ENCODE peak calls at places on chromosome 20, in five cellular contexts. Z is CD8-positive, alpha-beta T cell; T is pancreas; M is effector memory CD4-positive, alpha-beta T cell; S is vagina. L is an unnamed sample.

GRCh38 chr20:44780226-44780625 is 30.1 kb downstream of the RIMS4 start:
- DNase-seq in Z (peak; percentile 52), M (no peak), T (no peak), S (no peak), L (peak; percentile 81)

GRCh38 chr20:56657879-56658278 is 28.8 kb downstream of the TFAP2C start:
- DNase-seq in S (no peak), T (no peak), Z (no peak), M (no peak), L (no peak)

GRCh38 chr20:10216146-10216741 is 2.4 kb upstream of the SNAP25 start:
- DNase-seq in M (no peak), S (no peak), T (no peak), Z (no peak), L (no peak)

GRCh38 chr20:49620364-49621240 is 52.7 kb upstream of the PTGIS start:
- DNase-seq in Z (no peak), T (no peak), M (no peak), S (no peak), L (no peak)

GRCh38 chr20:21826946-21827345 is 121.5 kb downstream of the PAX1 start:
- DNase-seq in S (no peak), T (no peak), Z (no peak), M (no peak), L (no peak)

GRCh38 chr20:47244451-47244850 is 112.0 kb downstream of the ZMYND8 start:
- DNase-seq in Z (no peak), S (no peak), M (no peak), T (no peak), L (no peak)

GRCh38 chr20:400451-401275 is 7.4 kb upstream of the RBCK1 start:
- DNase-seq in M (no peak), T (no peak), S (no peak), Z (no peak), L (no peak)

GRCh38 chr20:41222703-41223102 is 85.4 kb downstream of the PLCG1 start:
- DNase-seq in S (no peak), T (no peak), M (no peak), Z (no peak), L (no peak)

GRCh38 chr20:3612795-3613560 is 50.2 kb downstream of the GFRA4 start:
- DNase-seq in S (no peak), T (no peak), M (no peak), Z (no peak), L (no peak)

GRCh38 chr20:64139200-64140081 is 24.8 kb upstream of the MYT1 start:
- DNase-seq in Z (no peak), T (no peak), S (no peak), M (no peak), L (peak; percentile 69)

GRCh38 chr20:31590717-31591225 is 14.3 kb upstream of the ID1 start:
- DNase-seq in S (no peak), T (no peak), M (no peak), Z (no peak), L (no peak)

GRCh38 chr20:40564997-40565680 is 123.9 kb downstream of the MAFB start:
- DNase-seq in Z (no peak), T (no peak), M (no peak), S (no peak), L (no peak)

GRCh38 chr20:20022498-20022897 is 5.3 kb downstream of the NAA20 start:
- DNase-seq in Z (no peak), T (no peak), S (no peak), M (no peak), L (no peak)

GRCh38 chr20:15653396-15654207 is 919.6 kb downstream of the KIF16B start:
- DNase-seq in M (no peak), Z (no peak), S (no peak), T (no peak), L (no peak)

GRCh38 chr20:13061381-13061780 is 52.6 kb downstream of the SPTLC3 start:
- DNase-seq in Z (no peak), T (no peak), M (no peak), S (no peak), L (no peak)

GRCh38 chr20:57008217-57008616 is 258.2 kb downstream of the BMP7 start:
- DNase-seq in S (no peak), M (no peak), Z (no peak), T (no peak), L (no peak)

GRCh38 chr20:45629496-45630100 is at the start of gene WFDC10A:
- DNase-seq in M (no peak), Z (no peak), S (no peak), T (peak; percentile 23), L (no peak)

GRCh38 chr20:60957621-60958020 is 294.4 kb upstream of the CDH4 start:
- DNase-seq in T (no peak), Z (no peak), S (no peak), M (no peak), L (no peak)

GRCh38 chr20:31485450-31486339 is 10.6 kb downstream of the REM1 start:
- DNase-seq in Z (no peak), T (peak; percentile 49), S (no peak), M (no peak), L (peak; percentile 86)

GRCh38 chr20:53872561-53873248 is 197.7 kb downstream of the BCAS1 start:
- DNase-seq in S (no peak), M (peak; percentile 28), T (no peak), Z (peak; percentile 68), L (no peak)

GRCh38 chr20:49790077-49790798 is 22.4 kb upstream of the SLC9A8 start:
- DNase-seq in M (no peak), Z (no peak), T (no peak), S (no peak), L (no peak)

GRCh38 chr20:19012671-19013070 is 199.1 kb downstream of the SCP2D1 start:
- DNase-seq in M (no peak), T (no peak), Z (peak; percentile 17), S (no peak), L (no peak)

GRCh38 chr20:59043698-59044097 is 1.1 kb upstream of the PRELID3B start:
- DNase-seq in T (no peak), S (no peak), M (no peak), Z (no peak), L (no peak)

GRCh38 chr20:57223648-57224489 is 42.6 kb downstream of the BMP7 start:
- DNase-seq in M (no peak), Z (no peak), T (no peak), S (no peak), L (peak; percentile 79)

GRCh38 chr20:42779216-42779615 is 410.5 kb downstream of the PTPRT start:
- DNase-seq in S (no peak), M (no peak), Z (no peak), T (no peak), L (no peak)

GRCh38 chr20:3648941-3649340 is 14.3 kb downstream of the GFRA4 start:
- DNase-seq in T (no peak), Z (no peak), S (no peak), M (no peak), L (no peak)

GRCh38 chr20:17568972-17569471 is 853 bp upstream of the DSTN start:
- DNase-seq in T (peak; percentile 87), M (peak; percentile 20), Z (no peak), S (no peak), L (peak; percentile 97)

DNA sequence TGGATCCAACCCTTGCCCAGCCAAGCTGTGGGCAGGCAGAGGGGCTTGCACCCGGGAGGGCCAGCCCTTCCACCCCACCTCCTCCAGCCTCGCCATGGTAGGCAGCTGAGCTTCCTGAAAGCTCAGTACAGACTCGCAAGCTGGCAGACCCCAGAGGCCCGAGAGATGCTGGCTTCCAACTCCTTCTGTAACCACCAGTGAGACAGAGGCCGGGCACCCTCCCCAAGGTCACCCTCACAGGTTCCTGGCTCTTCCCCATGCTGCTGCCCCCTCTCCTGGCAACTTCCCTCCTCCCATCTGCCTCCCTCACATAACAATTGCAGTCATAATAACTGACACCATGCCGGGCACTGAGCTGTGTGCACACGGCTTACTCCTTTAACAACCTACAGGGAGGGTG is 26.2 kb upstream of the NOL4L start:
- DNase-seq in Z (no peak), T (no peak), M (no peak), S (no peak), L (no peak)
- H3K4me1 ChIP-seq in Z (peaks cover 17% of the 10 kb centered on the region), T (no peaks in the 10 kb centered on the region), M (no peaks in the 10 kb centered on the region), S (no peaks in the 10 kb centered on the region), L (no peaks in the 10 kb centered on the region)

DNA sequence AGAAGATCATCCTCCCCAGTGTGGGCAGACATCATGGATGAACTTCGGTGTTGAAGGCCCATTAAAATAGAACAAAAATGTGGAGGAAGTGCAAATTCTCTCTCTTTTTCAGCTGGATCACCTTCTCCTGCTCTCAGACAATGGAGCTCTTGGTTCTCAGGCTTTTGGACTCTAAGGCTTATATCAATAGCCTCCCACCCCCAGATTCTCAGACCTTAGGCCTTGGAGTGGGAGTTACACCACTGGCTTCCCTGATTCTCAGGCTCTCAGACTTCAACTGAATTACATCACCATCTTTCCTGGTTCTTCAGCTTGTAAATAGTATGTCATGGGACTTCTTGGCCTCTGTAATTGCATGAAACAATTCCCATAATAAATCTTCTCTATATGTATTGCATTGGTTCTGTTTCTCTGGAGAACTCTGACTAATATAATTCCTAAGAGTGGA is 36.6 kb downstream of the NSFL1C start:
- DNase-seq in S (no peak), Z (no peak), T (no peak), M (no peak), L (no peak)
- H3K36me3 ChIP-seq in S (no peaks in the 10 kb centered on the region), Z (no peaks in the 10 kb centered on the region), T (no peaks in the 10 kb centered on the region), M (no peaks in the 10 kb centered on the region), L (no peaks in the 10 kb centered on the region)

GRCh38 chr20:38165966-38166706 is 1.1 kb upstream of the TGM2 start:
- DNase-seq in T (no peak), Z (no peak), S (no peak), M (no peak), L (no peak)

GRCh38 chr20:38164069-38164468 is 1.0 kb downstream of the TGM2 start:
- DNase-seq in Z (no peak), S (no peak), M (no peak), T (no peak), L (no peak)

GRCh38 chr20:38165089-38165965 is at the start of gene TGM2:
- DNase-seq in S (no peak), M (peak; percentile 12), T (peak; percentile 80), Z (peak; percentile 52), L (peak; percentile 89)

GRCh38 chr20:38162878-38163875 is 1.9 kb downstream of the TGM2 start:
- DNase-seq in M (no peak), Z (no peak), T (no peak), S (no peak), L (peak; percentile 38)

DNA sequence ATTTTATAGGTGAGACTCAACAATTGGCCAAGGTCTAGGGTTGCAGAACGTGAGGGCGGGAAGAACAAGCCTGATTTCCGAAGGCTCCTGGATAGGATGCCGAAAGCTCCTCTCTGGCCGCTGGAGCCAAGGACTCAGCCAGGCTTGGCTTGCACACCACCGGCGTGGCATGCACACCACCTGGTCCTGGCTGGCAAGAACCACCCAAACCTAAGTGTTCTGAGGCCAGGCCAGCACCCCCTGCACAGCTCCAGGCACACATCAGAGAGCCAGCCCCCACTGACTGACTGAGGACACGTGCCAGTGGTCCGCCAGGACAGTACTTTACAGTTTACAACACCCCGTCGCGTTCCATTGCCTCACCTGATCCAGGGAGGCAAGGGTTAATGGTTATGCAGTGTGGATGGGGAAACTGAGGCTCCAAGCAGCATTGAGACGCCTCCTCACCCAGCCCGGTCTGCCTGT is 414 bp downstream of the TGM2 start:
- DNase-seq in Z (no peak), M (no peak), S (no peak), T (no peak), L (no peak)
- H3K4me3 ChIP-seq in Z (no peak overlapping the region), M (no peak overlapping the region), S (peak overlapping the region; percentile 62), T (peak overlapping the region; percentile 20), L (peak overlapping the region; percentile 38)

DNA sequence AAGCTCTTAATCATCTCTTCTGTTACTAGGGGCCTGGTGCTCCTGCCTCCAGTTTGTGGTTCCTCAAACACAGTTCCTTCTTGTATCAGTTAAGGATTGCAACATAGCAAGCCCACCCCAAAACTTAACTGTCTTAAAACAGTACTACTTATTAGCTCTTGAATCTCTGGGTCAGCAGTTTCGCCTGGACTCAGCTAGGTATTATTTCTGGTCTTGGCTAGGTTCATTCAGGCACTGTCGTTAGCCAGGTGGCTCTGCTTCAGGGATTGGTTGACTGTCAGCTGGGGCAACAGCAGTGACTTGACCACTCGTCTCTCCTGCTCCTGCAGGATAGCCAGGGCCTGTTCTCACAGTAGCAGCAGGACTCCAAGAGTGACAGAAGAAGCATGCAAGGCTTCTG is 30.0 kb upstream of the RALY start:
- DNase-seq in T (no peak), S (no peak), M (no peak), Z (no peak), L (no peak)
- H3K4me1 ChIP-seq in T (no peaks in the 10 kb centered on the region), S (no peaks in the 10 kb centered on the region), M (no peaks in the 10 kb centered on the region), Z (no peaks in the 10 kb centered on the region), L (no peaks in the 10 kb centered on the region)

L was measured in aorta.